ENCODE peak calls at places on chromosomes 11 and 22, in four cellular contexts. V is psoas muscle; U is CD8-positive, alpha-beta T cell; R is pancreas. J is an unnamed sample.

GRCh38 chr22:46339956-46340355 is 4.4 kb downstream of the TRMU start:
- DNase-seq in V (peak; percentile 17), U (no peak), R (peak; percentile 15), J (no peak)

GRCh38 chr11:133492895-133493294 is 39.4 kb downstream of the OPCML start:
- DNase-seq in R (no peak), U (no peak), V (no peak), J (no peak)

GRCh38 chr11:61694971-61695706 is 14.9 kb downstream of the DAGLA start:
- DNase-seq in V (peak; percentile 91), U (no peak), R (no peak), J (no peak)

GRCh38 chr22:46843691-46844297 is 81.3 kb downstream of the TBC1D22A start:
- DNase-seq in V (no peak), R (no peak), U (no peak), J (no peak)

GRCh38 chr11:34206598-34207300 is 101.3 kb downstream of the NAT10 start:
- DNase-seq in R (no peak), V (no peak), U (no peak), J (no peak)

GRCh38 chr11:45997599-45997998 is 75.1 kb downstream of the LARGE2 start:
- DNase-seq in V (no peak), U (no peak), R (no peak), J (no peak)

GRCh38 chr11:299081-299891 is at the start of gene IFITM5:
- DNase-seq in U (no peak), V (peak; percentile 47), R (peak; percentile 83), J (no peak)

GRCh38 chr11:123209591-123209990 is 14.5 kb upstream of the CLMP start:
- DNase-seq in U (no peak), R (no peak), V (no peak), J (no peak)

GRCh38 chr11:40130427-40130826 is 1329.0 kb downstream of the LRRC4C start:
- DNase-seq in V (no peak), R (no peak), U (no peak), J (no peak)

GRCh38 chr11:111419641-111420327 is 40.7 kb upstream of the POU2AF1 start:
- DNase-seq in U (no peak), V (peak; percentile 71), R (peak; percentile 88), J (no peak)

GRCh38 chr22:36833073-36833472 is 16.2 kb upstream of the PVALB start:
- DNase-seq in R (no peak), U (no peak), V (no peak), J (no peak)

GRCh38 chr11:17556999-17557398 is 9.9 kb downstream of the OTOG start:
- DNase-seq in V (no peak), U (no peak), R (no peak), J (no peak)

GRCh38 chr22:50009251-50009650 is 3.3 kb downstream of the IL17REL start:
- DNase-seq in R (peak; percentile 71), U (no peak), V (no peak), J (no peak)

GRCh38 chr22:36673821-36674220 is 29.7 kb downstream of the CACNG2 start:
- DNase-seq in U (no peak), R (no peak), V (no peak), J (no peak)

GRCh38 chr11:77448269-77448668 is 25.6 kb downstream of the PAK1 start:
- DNase-seq in U (no peak), V (no peak), R (no peak), J (no peak)

GRCh38 chr22:35400335-35400680 is 368 bp downstream of the MCM5 start:
- DNase-seq in R (no peak), V (no peak), U (no peak), J (no peak)

DNA sequence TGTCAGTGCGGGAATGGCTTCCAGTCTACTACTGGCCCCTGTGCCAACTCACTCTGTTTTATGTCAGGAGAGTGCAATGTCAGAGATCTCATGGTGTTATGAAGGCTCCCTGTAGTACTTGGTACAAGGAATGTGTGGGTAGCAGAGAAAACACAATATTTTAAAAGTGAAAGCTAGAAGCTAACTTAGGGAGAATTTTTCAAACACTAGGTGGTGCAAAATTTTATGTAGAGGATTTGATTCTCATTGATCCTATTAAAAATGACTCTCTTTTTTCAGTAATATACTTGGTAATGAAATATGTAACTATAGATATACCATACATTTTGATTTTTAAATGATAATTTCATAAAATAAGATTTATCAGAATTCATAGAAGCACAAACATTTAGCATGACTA is 134.7 kb downstream of the JRKL start:
- DNase-seq in R (no peak), V (no peak), U (no peak), J (no peak)
- TF ChIP-seq CTCF in R (no peak), V (peak; percentile 4), U (no peak), J (peak; percentile 11)

GRCh38 chr11:109864834-109865557 is 228.2 kb upstream of the ZC3H12C start:
- DNase-seq in V (no peak), R (no peak), U (no peak), J (no peak)

GRCh38 chr11:109865558-109866186 is 227.5 kb upstream of the ZC3H12C start:
- DNase-seq in V (no peak), U (no peak), R (peak; percentile 31), J (no peak)

GRCh38 chr11:109859325-109859724 is 233.9 kb upstream of the ZC3H12C start:
- DNase-seq in R (no peak), V (no peak), U (no peak), J (no peak)

GRCh38 chr11:109864161-109864661 is 229.0 kb upstream of the ZC3H12C start:
- DNase-seq in R (no peak), U (no peak), V (no peak), J (no peak)

DNA sequence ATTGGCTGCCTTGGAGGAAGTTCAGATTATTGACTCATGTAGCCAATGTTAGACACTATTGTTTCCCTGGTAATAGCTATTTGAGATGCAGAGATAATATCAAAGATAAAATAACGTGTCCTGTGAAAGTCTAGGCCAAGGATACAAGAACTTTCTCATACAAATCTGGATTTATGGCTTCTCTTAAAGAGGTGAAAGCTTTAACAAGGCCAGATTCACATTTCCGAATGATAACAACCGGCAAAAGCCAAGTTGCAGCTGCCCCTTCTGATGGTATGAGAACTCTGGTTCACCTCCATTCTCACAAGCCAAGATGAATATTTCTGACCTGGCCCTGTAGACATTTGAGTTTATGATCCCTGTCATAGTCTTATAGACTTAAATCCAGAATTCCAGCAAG is 230.4 kb upstream of the ZC3H12C start:
- DNase-seq in R (no peak), U (no peak), V (no peak), J (no peak)
- H3K27me3 ChIP-seq in R (no peaks in the 10 kb centered on the region), U (no peaks in the 10 kb centered on the region), V (no peaks in the 10 kb centered on the region), J (no peaks in the 10 kb centered on the region)

DNA sequence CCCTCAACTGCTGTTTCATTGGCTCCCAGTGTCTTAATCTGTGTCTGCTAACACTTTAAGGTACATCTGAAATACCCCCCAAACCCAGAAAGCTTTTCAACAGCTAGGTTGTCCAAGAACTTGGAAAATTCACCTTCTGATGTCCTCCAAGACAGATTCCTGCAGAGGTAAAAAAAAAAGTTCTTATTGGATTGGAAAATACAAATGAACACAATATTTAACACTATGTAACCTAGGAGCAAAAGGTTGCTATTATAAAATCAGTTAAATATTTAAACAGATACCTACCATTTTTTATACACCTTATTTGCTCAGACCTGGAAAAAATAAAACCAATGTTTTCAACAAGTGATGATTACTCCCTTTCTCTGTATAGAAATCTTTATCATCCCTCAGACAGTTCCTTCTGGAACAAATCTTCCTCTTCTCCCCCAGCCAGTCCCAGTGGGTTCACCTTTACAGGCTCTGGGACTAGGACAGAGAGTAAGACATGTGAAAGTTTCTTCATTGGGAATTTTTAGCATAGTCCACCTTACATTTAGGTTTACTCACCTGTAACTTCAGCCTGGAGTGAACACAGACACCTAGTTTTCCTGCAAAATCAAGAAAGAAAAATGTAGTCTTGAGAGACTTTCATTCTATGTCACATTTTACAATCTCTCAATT is 13.3 kb upstream of the WDR74 start:
- DNase-seq in V (no peak), R (no peak), U (no peak), J (no peak)
- H3K4me3 ChIP-seq in V (peak overlapping the region; percentile 91), R (no peak overlapping the region), U (no peak overlapping the region), J (no peak overlapping the region)

DNA sequence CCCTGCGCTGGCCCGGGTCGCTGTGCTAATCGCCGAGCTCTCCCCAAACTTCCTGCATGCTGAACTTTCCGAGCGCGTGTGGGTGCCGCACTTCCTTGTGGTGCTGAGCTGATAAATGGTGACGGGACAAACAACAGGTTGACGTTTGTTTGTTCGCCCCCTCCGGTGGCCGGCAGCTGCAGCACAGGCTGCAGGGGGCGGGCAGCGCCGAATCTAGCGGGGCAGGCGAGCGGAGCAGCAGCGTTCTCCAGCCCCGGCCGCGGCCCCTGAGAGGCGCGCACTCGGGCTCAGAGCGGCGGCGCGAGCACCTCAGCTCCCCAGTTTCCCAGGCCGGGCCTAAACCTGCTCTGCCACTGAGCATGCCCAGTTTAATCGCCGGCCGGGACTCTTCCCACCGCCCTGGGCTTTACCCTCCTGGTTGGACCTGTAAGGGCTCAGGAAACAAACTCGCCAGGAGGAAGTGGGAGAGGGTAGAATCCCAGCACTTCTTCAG is at the start of gene PDGFD:
- DNase-seq in R (peak; percentile 89), V (peak; percentile 62), U (peak; percentile 14), J (no peak)
- TF ChIP-seq CTCF in R (peak; percentile 23), V (no peak), U (no peak), J (peak; percentile 46)

GRCh38 chr11:117641008-117641915 is 155.8 kb downstream of the DSCAML1 start:
- DNase-seq in R (no peak), U (no peak), V (no peak), J (no peak)

GRCh38 chr11:117644403-117645155 is 152.4 kb downstream of the DSCAML1 start:
- DNase-seq in U (no peak), R (no peak), V (no peak), J (no peak)

GRCh38 chr11:117640041-117640440 is 157.0 kb downstream of the DSCAML1 start:
- DNase-seq in U (no peak), V (no peak), R (no peak), J (no peak)

GRCh38 chr11:117643606-117644300 is 153.3 kb downstream of the DSCAML1 start:
- DNase-seq in U (no peak), V (no peak), R (no peak), J (no peak)

DNA sequence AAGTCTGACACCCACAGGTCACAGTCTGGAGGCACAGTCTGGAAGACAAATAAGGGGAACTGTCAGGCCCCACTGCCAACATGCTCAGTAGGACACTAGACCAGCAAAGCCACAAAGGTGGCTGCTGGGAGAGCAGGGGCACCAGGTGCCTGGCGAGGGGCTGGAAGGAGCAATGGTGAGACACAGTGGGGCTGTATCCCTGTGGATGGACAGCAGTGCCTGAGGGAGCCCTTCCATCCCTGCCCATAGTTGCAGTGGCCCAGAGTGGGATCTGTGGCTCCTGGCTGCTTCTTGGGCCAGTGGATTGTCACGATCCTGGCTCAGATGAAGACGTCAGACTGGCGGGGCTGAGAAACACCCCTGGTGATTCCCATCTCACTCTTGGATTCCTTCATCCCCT is 154.6 kb downstream of the DSCAML1 start:
- DNase-seq in U (no peak), R (no peak), V (no peak), J (no peak)
- H3K27me3 ChIP-seq in U (no peaks in the 10 kb centered on the region), R (no peaks in the 10 kb centered on the region), V (peaks cover 14% of the 10 kb centered on the region), J (no peaks in the 10 kb centered on the region)

J was measured in BJ.